ENCODE peak calls at places on chromosomes 3 and 15, in four cellular contexts. R is CD4-positive, alpha-beta memory T cell; M is CD4-positive, CD25-positive, alpha-beta regulatory T cell; I is astrocyte. C is an unnamed sample. For H3K4me1, the result is how much of the 10 kb centered on the place peaks cover.

GRCh38 chr15:24678485-24678884 is 2.9 kb downstream of the NPAP1 start:
- DNase-seq in I (no peak), R (no peak), M (no peak), C (no peak)

GRCh38 chr15:55786341-55786740 is 43.4 kb upstream of the PRTG start:
- DNase-seq in M (no peak), I (no peak), R (no peak), C (no peak)

GRCh38 chr3:123568875-123569274 is 16.0 kb downstream of the HACD2 start:
- DNase-seq in R (no peak), I (no peak), M (no peak), C (no peak)

GRCh38 chr3:142931222-142931621 is 32.3 kb downstream of the PAQR9 start:
- DNase-seq in R (no peak), I (no peak), M (no peak), C (peak)

GRCh38 chr3:97293596-97294131 is 470.9 kb upstream of the ARL6 start:
- DNase-seq in R (no peak), I (no peak), M (no peak), C (no peak)

GRCh38 chr3:53478921-53479664 is 15.3 kb upstream of the CACNA1D start:
- DNase-seq in R (no peak), I (no peak), M (no peak), C (no peak)

GRCh38 chr3:133572158-133573053 is 1.1 kb upstream of the CDV3 start:
- DNase-seq in M (no peak), R (no peak), I (no peak), C (no peak)

GRCh38 chr3:64266065-64266874 is 41.0 kb upstream of the PRICKLE2 start:
- DNase-seq in M (no peak), R (no peak), I (peak), C (no peak)

GRCh38 chr3:78139166-78139565 is 1099.3 kb downstream of the ROBO2 start:
- DNase-seq in R (no peak), M (no peak), I (peak), C (no peak)

GRCh38 chr3:46372492-46373359 is 2.0 kb downstream of the CCR5 start:
- DNase-seq in R (peak), I (no peak), M (no peak), C (no peak)

GRCh38 chr15:50320504-50320903 is 34.5 kb downstream of the GABPB1 start:
- DNase-seq in R (no peak), M (no peak), I (no peak), C (no peak)

GRCh38 chr15:51444807-51445206 is 103.4 kb downstream of the GLDN start:
- DNase-seq in I (no peak), R (no peak), M (no peak), C (no peak)
- H3K4me1 ChIP-seq in I (under half), R (under half), M (under half), C (under half)

GRCh38 chr3:187807086-187807862 is 62.0 kb upstream of the BCL6 start:
- DNase-seq in R (no peak), M (no peak), I (peak), C (no peak)

GRCh38 chr3:187811580-187812250 is 66.4 kb upstream of the BCL6 start:
- DNase-seq in I (peak), M (no peak), R (no peak), C (no peak)

GRCh38 chr3:187809979-187810568 is 64.8 kb upstream of the BCL6 start:
- DNase-seq in I (no peak), M (no peak), R (no peak), C (no peak)

GRCh38 chr3:187804120-187805106 is 59.1 kb upstream of the BCL6 start:
- DNase-seq in R (no peak), M (no peak), I (no peak), C (no peak)

DNA sequence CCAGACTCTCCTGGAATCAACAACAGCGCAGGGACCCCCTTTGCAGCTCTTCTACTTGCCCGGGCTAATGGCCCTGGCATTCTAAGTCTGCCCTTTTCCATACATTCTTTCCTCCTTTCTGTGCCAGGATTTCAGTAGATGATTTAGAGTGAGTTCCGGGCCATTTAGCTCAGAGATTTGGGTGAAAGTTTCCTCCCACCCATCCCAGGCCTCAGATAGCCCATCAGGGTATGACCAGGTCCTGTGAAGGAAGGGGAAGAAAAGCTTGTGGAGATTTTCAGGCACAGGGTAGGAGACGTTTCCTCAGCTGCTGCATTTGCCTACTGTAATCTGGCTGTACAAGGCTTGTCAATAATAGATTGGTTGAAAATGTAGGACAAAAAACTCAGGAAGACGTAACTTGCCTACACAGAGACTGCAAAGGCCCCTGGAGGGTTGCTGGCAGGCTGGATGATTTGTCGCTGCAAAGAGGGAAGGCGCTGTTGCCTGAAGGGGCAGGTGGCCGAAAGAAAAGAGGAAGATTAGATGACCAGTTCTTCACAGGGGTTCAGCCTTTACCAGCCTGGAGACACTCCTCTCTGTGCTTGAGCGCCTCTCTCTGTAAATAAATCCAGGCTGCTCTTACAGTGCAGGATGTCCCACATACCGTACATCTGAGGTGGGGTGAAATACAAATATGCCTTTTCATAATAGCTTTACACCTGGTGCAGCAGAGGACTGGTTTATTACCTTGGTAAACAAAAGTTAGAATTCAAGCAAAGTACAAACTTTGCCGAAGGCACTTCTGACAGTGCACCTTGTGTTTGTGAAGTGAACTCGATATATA is 63.4 kb upstream of the BCL6 start:
- DNase-seq in M (no peak), I (no peak), R (no peak), C (no peak)
- H3K4me1 ChIP-seq in M (under half), I (under half), R (under half), C (under half)

GRCh38 chr3:177068967-177069366 is 128.3 kb downstream of the TBL1XR1 start:
- DNase-seq in M (no peak), I (no peak), R (no peak), C (no peak)

GRCh38 chr3:177069514-177070329 is 127.6 kb downstream of the TBL1XR1 start:
- DNase-seq in M (no peak), R (no peak), I (peak), C (no peak)

GRCh38 chr3:177066068-177066467 is 131.2 kb downstream of the TBL1XR1 start:
- DNase-seq in R (no peak), I (no peak), M (no peak), C (no peak)

DNA sequence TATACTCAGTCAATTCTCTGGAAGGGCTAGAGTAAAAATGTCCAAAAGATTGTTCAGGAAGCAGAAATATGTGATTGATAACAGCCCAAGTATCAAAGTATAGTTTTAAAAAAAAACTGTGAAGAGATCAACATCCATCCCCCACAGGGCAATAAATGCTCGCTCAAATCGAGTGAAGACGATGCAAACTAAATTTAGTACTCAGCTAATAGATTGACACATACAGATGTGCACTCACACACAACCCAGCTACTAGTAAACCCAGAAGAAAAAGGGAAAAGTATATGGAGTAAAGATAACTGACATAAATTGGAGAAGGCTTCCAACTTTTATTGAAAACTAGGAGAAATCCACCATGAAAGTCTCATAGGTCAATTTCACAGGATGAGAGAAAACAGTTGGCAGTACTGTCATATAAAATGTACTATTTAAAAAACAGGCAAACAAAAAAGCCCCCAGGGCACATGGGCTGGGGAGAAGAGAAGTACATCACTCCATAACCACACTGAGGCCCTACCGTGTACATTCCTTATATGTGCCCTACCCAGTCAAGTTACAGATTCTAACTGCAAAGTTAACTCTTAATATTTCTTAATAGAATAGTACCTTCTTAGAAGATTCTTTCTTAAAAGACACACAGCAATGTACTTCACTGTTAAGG is 125.7 kb downstream of the TBL1XR1 start:
- DNase-seq in R (no peak), M (no peak), I (no peak), C (peak)
- H3K4me1 ChIP-seq in R (under half), M (under half), I (under half), C (under half)

DNA sequence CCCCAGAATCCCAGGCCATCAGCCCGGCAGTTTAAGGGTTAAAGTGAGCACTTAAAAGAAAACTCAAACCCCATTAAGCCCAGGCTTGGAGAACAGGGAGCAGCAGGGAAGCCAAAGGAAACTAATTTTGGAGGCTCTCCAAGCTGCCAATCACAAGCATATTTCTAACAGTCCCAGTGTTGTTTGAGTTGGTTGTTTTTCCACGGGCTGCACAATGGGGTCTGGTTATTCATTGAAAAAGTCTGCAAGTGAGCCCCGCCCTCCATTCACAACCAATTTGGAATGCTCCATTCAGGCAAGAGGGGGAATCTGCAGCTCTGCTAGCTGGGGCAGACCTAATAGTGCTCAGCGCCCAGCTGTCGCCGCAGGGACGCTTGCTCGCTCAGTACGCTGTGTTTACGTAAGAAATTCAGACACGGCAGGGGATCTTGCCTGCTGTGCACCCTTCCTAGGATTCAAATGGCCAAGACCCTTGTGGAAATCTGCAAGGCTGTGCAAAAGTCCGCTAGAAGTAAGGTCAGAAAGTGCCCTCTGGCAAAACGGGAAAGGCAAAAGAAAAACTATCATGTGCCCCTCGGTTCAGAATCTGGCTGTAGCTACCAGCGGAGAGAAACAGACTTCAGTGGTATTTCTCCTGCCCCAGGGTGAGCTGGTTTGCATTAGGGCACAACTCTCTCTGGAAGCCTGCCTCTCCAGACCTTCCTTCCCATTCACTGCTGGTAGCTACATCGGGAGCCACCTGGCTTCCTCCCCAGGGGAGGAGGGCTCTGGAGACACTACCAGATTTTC is 11.0 kb downstream of the ETV5 start:
- DNase-seq in I (peak), M (no peak), R (no peak), C (peak)
- H3K4me1 ChIP-seq in I (under half), M (under half), R (under half), C (under half)

DNA sequence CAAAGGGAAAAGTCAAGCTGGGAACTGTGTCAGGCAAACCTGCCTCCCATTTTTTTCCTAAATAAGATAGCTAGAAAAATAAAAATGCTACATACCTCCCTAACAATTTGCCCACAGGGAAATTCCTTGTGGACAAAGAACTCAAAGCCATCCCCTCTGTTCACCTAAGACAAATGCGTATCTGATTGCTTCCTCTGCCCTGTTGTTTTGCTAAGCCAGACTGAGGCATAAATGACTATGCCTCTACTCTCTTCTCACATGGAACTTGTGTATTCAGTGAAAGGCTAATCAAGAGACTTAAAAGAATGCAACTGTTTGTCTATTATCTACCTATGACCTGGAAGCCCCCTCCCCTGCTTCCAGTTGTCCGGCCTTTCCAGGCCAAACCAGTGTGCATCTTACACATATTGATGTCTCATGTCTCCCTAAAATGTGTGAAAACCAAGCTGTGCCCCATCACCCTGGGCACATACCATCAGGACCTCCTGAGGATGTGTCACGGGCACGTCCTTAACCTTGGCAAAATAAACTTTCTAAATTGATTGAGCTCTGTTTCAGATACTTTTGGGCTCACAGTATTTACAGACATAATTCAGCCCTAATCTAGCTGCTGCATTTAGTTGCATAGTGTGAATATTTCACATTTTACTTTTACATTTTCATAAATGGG is 15.8 kb downstream of the CHD2 start:
- DNase-seq in M (no peak), I (peak), R (no peak), C (no peak)
- H3K4me1 ChIP-seq in M (half or more), I (half or more), R (half or more), C (under half)

GRCh38 chr3:30639937-30640336 is 33.5 kb downstream of the TGFBR2 start:
- DNase-seq in I (no peak), R (no peak), M (no peak), C (no peak)
- H3K4me1 ChIP-seq in I (under half), R (half or more), M (half or more), C (under half)

DNA sequence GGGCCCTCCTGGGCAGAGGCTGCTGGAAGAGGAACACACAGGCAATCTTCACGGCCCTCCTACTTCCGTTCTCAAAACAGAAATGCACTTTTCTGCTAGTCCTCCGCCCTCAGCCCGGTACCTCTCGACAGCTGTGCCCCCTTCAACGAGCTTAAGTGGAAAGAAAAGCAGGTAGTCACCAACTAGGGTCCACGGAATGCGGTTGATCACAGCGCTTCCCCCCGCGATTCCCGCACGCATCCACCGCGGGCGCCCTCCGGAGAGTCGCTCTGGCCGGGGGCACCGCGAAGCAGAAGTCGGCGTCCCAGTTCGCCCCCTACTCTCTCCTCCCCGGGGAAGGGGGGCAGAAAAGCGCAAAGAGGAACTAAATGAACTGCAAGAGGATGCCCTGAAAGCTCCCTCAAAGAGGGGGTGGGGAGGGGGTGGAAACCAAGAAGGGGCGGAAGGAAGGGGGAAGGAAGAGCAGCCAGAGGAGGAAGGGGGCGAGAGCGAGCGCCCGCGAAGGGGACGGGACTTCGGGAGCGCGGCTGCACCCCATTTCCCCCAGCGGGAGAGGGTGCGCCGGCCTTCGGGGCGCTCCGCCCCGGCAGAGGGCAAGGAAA is 748 bp downstream of the ACAP2 start:
- DNase-seq in M (peak), I (peak), R (peak), C (peak)
- H3K4me1 ChIP-seq in M (under half), I (under half), R (half or more), C (under half)